ENCODE peak calls at places on chromosomes 2 and 18, in five cellular contexts. P, F, J, C and Q are unnamed samples.
A peak's percentile ranks its signal among the peaks of the same experiment; 100 is the strongest.

GRCh38 chr2:96091141-96091710 is 25.1 kb downstream of the ADRA2B start:
- DNase-seq in P (no peak), F (no peak), J (no peak), C (peak; percentile 29), Q (no peak)

GRCh38 chr2:120245933-120246332 is 6.7 kb upstream of the RALB start:
- DNase-seq in P (no peak), F (no peak), J (no peak), C (no peak), Q (no peak)

GRCh38 chr2:26251893-26252292 is 7.2 kb downstream of the HADHB start:
- DNase-seq in P (no peak), F (no peak), J (no peak), C (peak; percentile 79), Q (no peak)

GRCh38 chr2:163717474-163717873 is 18.3 kb downstream of the FIGN start:
- DNase-seq in P (no peak), F (no peak), J (no peak), C (no peak), Q (no peak)

GRCh38 chr2:192146069-192147006 is 48.4 kb downstream of the TMEFF2 start:
- DNase-seq in P (no peak), F (no peak), J (no peak), C (no peak), Q (no peak)

GRCh38 chr2:168348076-168348475 is 100.7 kb upstream of the STK39 start:
- DNase-seq in P (no peak), F (no peak), J (no peak), C (no peak), Q (no peak)

GRCh38 chr2:30217644-30218361 is 13.5 kb upstream of the LBH start:
- DNase-seq in P (no peak), F (no peak), J (no peak), C (no peak), Q (no peak)

GRCh38 chr18:63160172-63160995 is 159.2 kb downstream of the BCL2 start:
- DNase-seq in P (no peak), F (no peak), J (no peak), C (no peak), Q (no peak)

GRCh38 chr18:59060540-59060939 is 79.1 kb upstream of the SEC11C start:
- DNase-seq in P (no peak), F (no peak), J (no peak), C (no peak), Q (no peak)

GRCh38 chr2:179849719-179850118 is 11.7 kb downstream of the ZNF385B start:
- DNase-seq in P (no peak), F (no peak), J (no peak), C (no peak), Q (no peak)

GRCh38 chr18:5604778-5605177 is 61.0 kb upstream of the EPB41L3 start:
- DNase-seq in P (no peak), F (no peak), J (no peak), C (no peak), Q (no peak)

GRCh38 chr2:215105607-215106354 is 32.6 kb downstream of the ABCA12 start:
- DNase-seq in P (no peak), F (no peak), J (no peak), C (no peak), Q (no peak)

GRCh38 chr2:201933792-201934229 is 99.8 kb upstream of the FZD7 start:
- DNase-seq in P (no peak), F (no peak), J (no peak), C (peak; percentile 65), Q (no peak)

GRCh38 chr2:171610824-171611223 is 76.4 kb upstream of the DYNC1I2 start:
- DNase-seq in P (no peak), F (no peak), J (no peak), C (no peak), Q (no peak)

GRCh38 chr2:181106229-181106628 is 125.8 kb downstream of the UBE2E3 start:
- DNase-seq in P (no peak), F (no peak), J (no peak), C (no peak), Q (no peak)

GRCh38 chr2:197986977-197987376 is 182.6 kb downstream of the PLCL1 start:
- DNase-seq in P (no peak), F (no peak), J (no peak), C (no peak), Q (no peak)

GRCh38 chr18:37566479-37567060 is 972 bp upstream of the CELF4 start:
- DNase-seq in P (no peak), F (no peak), J (no peak), C (no peak), Q (no peak)

GRCh38 chr2:153196378-153197058 is 282.0 kb downstream of the RPRM start:
- DNase-seq in P (no peak), F (no peak), J (no peak), C (no peak), Q (no peak)

GRCh38 chr2:105800036-105800755 is 55.5 kb downstream of the NCK2 start:
- DNase-seq in P (no peak), F (no peak), J (no peak), C (no peak), Q (no peak)

GRCh38 chr2:32925283-32925682 is 21.5 kb upstream of the LTBP1 start:
- DNase-seq in P (no peak), F (no peak), J (no peak), C (no peak), Q (no peak)

GRCh38 chr18:44564922-44565321 is 115.8 kb upstream of the SETBP1 start:
- DNase-seq in P (peak; percentile 65), F (no peak), J (no peak), C (no peak), Q (no peak)

GRCh38 chr2:68292108-68292710 is 27.5 kb downstream of the CNRIP1 start:
- DNase-seq in P (no peak), F (no peak), J (no peak), C (no peak), Q (no peak)

GRCh38 chr2:125004091-125004800 is 979.2 kb downstream of the CNTNAP5 start:
- DNase-seq in P (no peak), F (no peak), J (no peak), C (no peak), Q (no peak)

GRCh38 chr18:35415511-35416427 is 38.6 kb upstream of the ZNF396 start:
- DNase-seq in P (no peak), F (no peak), J (no peak), C (no peak), Q (no peak)